ENCODE peak calls at places on chromosome 19, in four cellular contexts. T is dorsolateral prefrontal cortex, I is brain microvascular endothelial cell, W is astrocyte of the spinal cord. C is an unnamed sample.

GRCh38 chr19:18122424-18122823 is 24.8 kb downstream of the MAST3 start:
- DNase-seq in I (no peak), W (no peak), T (no peak), C (no peak)

GRCh38 chr19:610801-611505 is 21.3 kb downstream of the HCN2 start:
- DNase-seq in W (peak; percentile 97), I (peak; percentile 92), T (no peak), C (no peak)

GRCh38 chr19:10976200-10976892 is 15.5 kb downstream of the SMARCA4 start:
- DNase-seq in I (no peak), T (no peak), W (no peak), C (no peak)

GRCh38 chr19:46674416-46675178 is 13.6 kb upstream of the DACT3 start:
- DNase-seq in I (no peak), T (no peak), W (no peak), C (peak; percentile 50)

GRCh38 chr19:47581605-47582319 is 8.8 kb upstream of the ZNF541 start:
- DNase-seq in T (no peak), W (no peak), I (no peak), C (peak; percentile 91)

GRCh38 chr19:708154-709141 is at the start of gene PALM:
- DNase-seq in W (no peak), I (no peak), T (no peak), C (no peak)

GRCh38 chr19:29923653-29924052 is 18.4 kb upstream of the URI1 start:
- DNase-seq in T (no peak), I (no peak), W (no peak), C (no peak)

GRCh38 chr19:3034845-3035541 is 5.9 kb upstream of the TLE2 start:
- DNase-seq in I (no peak), W (peak; percentile 45), T (peak; percentile 36), C (peak; percentile 41)

GRCh38 chr19:976476-976875 is 7.7 kb upstream of the WDR18 start:
- DNase-seq in W (no peak), T (no peak), I (no peak), C (no peak)

GRCh38 chr19:1154731-1155351 is 19.2 kb downstream of the SBNO2 start:
- DNase-seq in I (peak; percentile 65), W (peak; percentile 68), T (no peak), C (peak; percentile 93)

GRCh38 chr19:50461066-50461875 is 15.0 kb upstream of the EMC10 start:
- DNase-seq in I (peak; percentile 64), W (peak; percentile 62), T (peak; percentile 72), C (peak; percentile 62)

GRCh38 chr19:23996549-23996948 is 81.9 kb downstream of the ZNF726 start:
- DNase-seq in W (no peak), I (no peak), T (no peak), C (no peak)

GRCh38 chr19:28500319-28500718 is 712.6 kb downstream of the UQCRFS1 start:
- DNase-seq in W (no peak), T (no peak), I (no peak), C (no peak)

GRCh38 chr19:31693870-31694269 is 344.6 kb upstream of the TSHZ3 start:
- DNase-seq in W (no peak), I (no peak), T (no peak), C (no peak)

GRCh38 chr19:32789429-32789828 is 69.9 kb downstream of the TDRD12 start:
- DNase-seq in T (no peak), I (no peak), W (no peak), C (no peak)

GRCh38 chr19:33461256-33462111 is 60.1 kb downstream of the PEPD start:
- DNase-seq in I (no peak), W (no peak), T (no peak), C (no peak)

GRCh38 chr19:49567722-49568454 is 12.5 kb downstream of the NOSIP start:
- DNase-seq in T (no peak), W (peak; percentile 15), I (no peak), C (no peak)

GRCh38 chr19:13978306-13978705 is 26.0 kb downstream of the DCAF15 start:
- DNase-seq in I (no peak), T (peak; percentile 48), W (peak; percentile 26), C (peak; percentile 54)

GRCh38 chr19:40424637-40425449 is 949 bp downstream of the SERTAD1 start:
- DNase-seq in T (no peak), W (peak; percentile 24), I (peak; percentile 11), C (no peak)
- TF ChIP-seq CTCF in T (no peak), W (no peak), I (no peak), C (no peak)

GRCh38 chr19:15672580-15673175 is at the start of gene CYP4F12:
- DNase-seq in I (no peak), T (no peak), W (no peak), C (peak; percentile 39)

GRCh38 chr19:15675560-15675959 is 2.7 kb downstream of the CYP4F12 start:
- DNase-seq in W (no peak), I (no peak), T (no peak), C (no peak)

GRCh38 chr19:15671891-15672579 is 852 bp upstream of the CYP4F12 start:
- DNase-seq in W (no peak), I (no peak), T (no peak), C (no peak)

GRCh38 chr19:15671237-15671636 is 1.6 kb upstream of the CYP4F12 start:
- DNase-seq in I (no peak), W (no peak), T (no peak), C (no peak)

DNA sequence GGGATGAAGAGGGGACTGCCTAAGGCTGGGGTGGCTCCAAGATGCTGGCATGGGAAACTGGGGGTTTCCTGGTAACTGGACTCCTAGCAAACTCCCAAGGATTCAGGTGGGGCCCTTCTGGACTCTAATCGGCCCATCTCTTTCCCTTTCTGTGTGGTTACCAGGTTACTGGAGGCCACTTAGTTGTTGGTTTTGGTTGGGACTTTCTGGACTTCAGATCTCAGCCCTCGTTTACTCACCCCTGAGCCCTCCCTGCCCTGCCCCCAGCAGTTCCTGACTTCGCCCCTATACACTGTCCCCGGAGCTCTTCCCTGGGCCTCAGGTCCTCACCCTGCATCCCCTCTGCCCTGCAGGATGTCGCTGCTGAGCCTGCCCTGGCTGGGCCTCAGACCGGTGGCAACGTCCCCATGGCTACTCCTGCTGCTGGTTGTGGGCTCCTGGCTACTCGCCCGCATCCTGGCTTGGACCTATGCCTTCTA is 328 bp downstream of the CYP4F12 start:
- DNase-seq in W (no peak), T (no peak), I (no peak), C (no peak)
- H3K4me3 ChIP-seq in W (no peak overlapping the region), T (no peak overlapping the region), I (no peak overlapping the region), C (peak overlapping the region; percentile 1)

DNA sequence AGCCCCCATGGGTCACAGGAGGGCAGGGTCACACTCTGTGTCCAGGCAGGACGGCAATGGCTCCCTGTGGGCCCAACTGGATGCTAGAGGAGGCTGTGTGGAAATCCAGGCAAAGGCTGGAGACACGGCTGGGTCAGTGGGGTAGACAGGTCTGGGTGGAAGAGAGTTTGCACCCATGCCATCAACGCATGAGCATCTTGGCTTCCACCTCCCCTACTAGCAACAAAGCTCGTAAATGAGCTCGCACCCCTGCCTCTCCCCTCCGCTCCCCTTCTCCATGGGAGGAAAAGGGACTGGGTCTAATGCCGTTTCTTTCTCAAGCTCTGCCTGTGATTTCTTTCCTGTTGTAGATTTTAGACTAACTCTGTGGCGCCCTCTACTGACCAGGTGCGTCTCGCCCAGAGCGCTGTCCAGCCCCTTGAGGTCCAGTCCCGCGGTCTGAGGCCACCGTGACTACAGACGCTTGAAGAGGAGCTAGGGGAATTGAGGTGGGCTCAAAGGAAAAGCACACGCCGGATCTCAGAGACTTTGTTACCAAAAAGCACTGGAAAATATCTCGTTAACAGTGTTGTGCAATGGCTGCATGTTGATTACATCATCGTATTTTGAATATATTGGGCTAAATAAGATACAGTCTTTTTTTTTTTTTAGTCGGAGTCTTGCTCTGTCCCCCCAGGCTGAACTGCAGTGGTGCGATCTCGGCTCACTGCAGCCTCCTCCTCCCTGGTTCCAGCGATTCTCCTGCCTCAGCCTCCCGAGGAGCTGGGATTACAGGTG is 50.7 kb upstream of the USP29 start:
- DNase-seq in I (no peak), T (peak; percentile 54), W (no peak), C (no peak)
- TF ChIP-seq CTCF in I (no peak), T (peak; percentile 36), W (no peak), C (no peak)

DNA sequence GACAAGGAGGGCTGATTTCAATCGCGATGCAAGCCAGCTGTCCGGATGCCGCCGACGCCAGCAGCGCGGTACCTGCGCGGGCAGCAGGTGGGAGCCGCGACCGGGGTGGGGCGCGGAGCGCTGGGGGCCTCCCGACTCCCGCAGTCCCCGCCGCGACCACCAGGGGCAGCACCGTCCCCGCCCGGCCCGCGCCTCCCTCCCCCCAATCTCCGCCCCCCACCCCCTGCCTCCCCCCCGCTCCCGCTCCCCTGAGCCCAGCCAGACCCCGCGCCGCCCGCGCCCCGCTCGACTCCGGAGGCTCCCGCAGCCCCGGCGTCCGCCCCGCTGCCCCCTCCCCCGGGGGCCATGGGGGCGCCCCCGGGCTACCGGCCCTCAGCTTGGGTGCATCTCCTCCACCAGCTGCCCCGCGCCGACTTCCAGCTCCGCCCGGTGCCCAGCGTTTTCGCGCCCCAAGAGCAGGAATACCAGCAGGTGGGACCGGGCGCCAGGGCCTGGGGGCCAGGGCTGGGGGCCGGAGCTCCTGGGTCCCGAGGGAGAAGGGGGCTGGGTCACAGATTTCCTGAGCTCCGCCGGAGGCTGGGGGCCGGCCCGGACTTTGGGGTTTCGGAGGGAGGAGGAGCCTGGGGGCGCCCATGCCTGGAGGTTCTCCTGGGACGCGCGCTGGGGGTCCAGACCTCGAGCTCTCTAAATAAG is at the start of gene TTYH1:
- DNase-seq in I (no peak), T (peak; percentile 64), W (no peak), C (no peak)
- H3K4me3 ChIP-seq in I (no peak within 1 kb of the TSS), T (peak within 1 kb of the TSS; percentile 94), W (no peak within 1 kb of the TSS), C (no peak within 1 kb of the TSS)

GRCh38 chr19:41821003-41821735 is 23.3 kb downstream of the LYPD4 start:
- DNase-seq in W (no peak), T (no peak), I (peak; percentile 17), C (peak; percentile 63)
- TF ChIP-seq CTCF in W (peak; percentile 46), T (peak; percentile 52), I (peak; percentile 63), C (peak; percentile 74)

DNA sequence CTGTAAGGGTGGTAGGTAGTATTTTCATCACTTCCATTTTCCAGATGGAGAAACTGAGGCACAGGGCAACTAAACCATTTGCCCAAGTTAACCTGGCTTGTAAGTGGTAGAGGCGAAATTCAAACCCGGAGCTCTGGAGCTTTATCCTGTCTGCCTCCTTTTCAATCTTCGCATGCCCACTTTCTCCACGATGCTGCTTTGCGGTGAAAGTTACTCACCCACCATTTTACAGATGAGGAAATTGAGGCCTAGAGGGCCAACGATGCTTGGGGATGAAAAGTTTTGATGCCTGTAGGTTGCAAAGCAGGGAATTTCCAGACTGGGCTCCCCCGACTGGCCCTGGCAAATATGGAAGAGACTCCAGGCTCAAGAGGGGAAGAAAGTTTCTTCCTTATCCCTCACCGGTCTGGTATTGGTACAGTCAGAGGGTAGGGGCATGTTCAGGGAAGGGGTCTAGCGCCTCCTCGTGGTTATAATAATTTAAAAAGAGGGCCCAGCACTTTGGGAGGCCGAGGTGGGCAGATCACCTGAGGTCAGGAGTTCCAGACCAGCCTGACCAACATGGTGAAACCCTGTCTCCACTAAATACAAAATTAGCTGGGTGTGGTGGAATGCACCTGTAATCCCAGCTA is 1.9 kb upstream of the SH2D3A start:
- DNase-seq in W (no peak), T (no peak), I (no peak), C (peak; percentile 28)
- H3K4me3 ChIP-seq in W (no peak overlapping the region), T (no peak overlapping the region), I (no peak overlapping the region), C (no peak overlapping the region)